ENCODE peak calls at places on chromosomes 12 and 14, in eight cellular contexts. B, K, S, G, I, O, M and X are unnamed samples.

GRCh38 chr12:16112626-16113560 is 164.6 kb downstream of the SLC15A5 start:
- DNase-seq in B (no peak), K (no peak), S (no peak), G (no peak), I (no peak), O (no peak), M (no peak), X (peak)

GRCh38 chr14:77141592-77142288 is at the start of gene ZDHHC22:
- DNase-seq in B (no peak), K (no peak), S (no peak), G (peak), I (no peak), O (no peak), M (no peak), X (peak)

GRCh38 chr14:101471723-101472517 is 89.4 kb upstream of the DIO3 start:
- DNase-seq in B (no peak), K (no peak), S (no peak), G (no peak), I (no peak), O (no peak), M (no peak), X (no peak)

GRCh38 chr12:47419500-47419899 is 286.3 kb downstream of the RPAP3 start:
- DNase-seq in B (no peak), K (no peak), S (no peak), G (no peak), I (no peak), O (no peak), M (no peak), X (no peak)

GRCh38 chr14:91885113-91885712 is 17.9 kb upstream of the TC2N start:
- DNase-seq in B (no peak), K (no peak), S (no peak), G (no peak), I (no peak), O (no peak), M (no peak), X (no peak)

GRCh38 chr14:67457782-67458181 is 30.7 kb downstream of the TMEM229B start:
- DNase-seq in B (no peak), K (no peak), S (no peak), G (no peak), I (no peak), O (no peak), M (no peak), X (peak)

GRCh38 chr12:103558879-103559278 is 28.2 kb upstream of the STAB2 start:
- DNase-seq in B (no peak), K (no peak), S (no peak), G (no peak), I (no peak), O (no peak), M (no peak), X (no peak)

GRCh38 chr14:83706555-83706954 is 1823.4 kb upstream of the FLRT2 start:
- DNase-seq in B (no peak), K (no peak), S (no peak), G (no peak), I (no peak), O (no peak), M (peak), X (no peak)

GRCh38 chr14:104746951-104747481 is 5.9 kb upstream of the SIVA1 start:
- DNase-seq in B (no peak), K (peak), S (no peak), G (no peak), I (no peak), O (no peak), M (no peak), X (no peak)

GRCh38 chr12:10098762-10099161 is at the start of gene CLEC1A:
- DNase-seq in B (no peak), K (no peak), S (no peak), G (no peak), I (no peak), O (no peak), M (peak), X (no peak)

GRCh38 chr12:127570793-127571360 is 696.1 kb upstream of the TMEM132C start:
- DNase-seq in B (no peak), K (no peak), S (no peak), G (no peak), I (no peak), O (no peak), M (no peak), X (no peak)

GRCh38 chr14:103296987-103297386 is 37.0 kb upstream of the EIF5 start:
- DNase-seq in B (no peak), K (no peak), S (no peak), G (no peak), I (no peak), O (no peak), M (no peak), X (no peak)

GRCh38 chr14:83556065-83556464 is 1973.9 kb upstream of the FLRT2 start:
- DNase-seq in B (no peak), K (peak), S (no peak), G (no peak), I (no peak), O (no peak), M (no peak), X (no peak)

GRCh38 chr12:109595321-109595902 is 21.8 kb downstream of the MVK start:
- DNase-seq in B (no peak), K (no peak), S (no peak), G (no peak), I (peak), O (peak), M (no peak), X (no peak)